ENCODE peak calls at places on chromosomes 12 and 14, in nine cellular contexts. R is stomach, B is ovary, I is GM12878, N is tibial nerve, Y is HepG2, T is A549, W is transverse colon, E is H1. D is an unnamed sample.
A peak's percentile ranks its signal among the peaks of the same experiment; 100 is the strongest.

GRCh38 chr12:108441549-108441948 is 73.5 kb upstream of the FICD start:
- DNase-seq in R (no peak), B (no peak), I (no peak), N (no peak), Y (no peak), T (no peak), W (no peak), E (no peak), D (no peak)

GRCh38 chr12:104307655-104308000 is 4.1 kb downstream of the EID3 start:
- DNase-seq in R (no peak), B (no peak), I (no peak), N (no peak), Y (no peak), T (no peak), W (no peak), E (no peak), D (no peak)

GRCh38 chr12:113766880-113767878 is 198.9 kb downstream of the RBM19 start:
- DNase-seq in R (no peak), B (no peak), I (no peak), N (no peak), Y (peak; percentile 49), T (peak; percentile 80), W (no peak), E (no peak), D (no peak)

GRCh38 chr14:100771121-100771800 is 44.6 kb downstream of the DLK1 start:
- DNase-seq in R (no peak), B (no peak), I (no peak), N (no peak), Y (peak; percentile 43), T (no peak), W (no peak), E (no peak), D (peak; percentile 20)

GRCh38 chr12:56461235-56462159 is 6.9 kb upstream of the SPRYD4 start:
- DNase-seq in R (no peak), B (no peak), I (no peak), N (no peak), Y (peak; percentile 67), T (peak; percentile 34), W (no peak), E (no peak), D (no peak)

GRCh38 chr14:21097616-21098133 is 780 bp downstream of the ZNF219 start:
- DNase-seq in R (no peak), B (no peak), I (no peak), N (no peak), Y (no peak), T (no peak), W (peak; percentile 62), E (no peak), D (no peak)

GRCh38 chr12:93894391-93895095 is 217.4 kb downstream of the CRADD start:
- DNase-seq in R (no peak), B (peak; percentile 77), I (no peak), N (peak; percentile 38), Y (no peak), T (no peak), W (peak; percentile 44), E (peak; percentile 37), D (peak; percentile 79)

GRCh38 chr12:39798977-39799376 is 179.4 kb upstream of the ABCD2 start:
- DNase-seq in R (no peak), B (no peak), I (no peak), N (no peak), Y (no peak), T (no peak), W (no peak), E (no peak), D (no peak)

GRCh38 chr14:100536721-100537700 is 50.2 kb downstream of the BEGAIN start:
- DNase-seq in R (peak; percentile 22), B (peak; percentile 11), I (no peak), N (peak; percentile 13), Y (no peak), T (no peak), W (peak; percentile 6), E (peak; percentile 45), D (peak; percentile 68)

GRCh38 chr12:124636138-124636968 is 68.9 kb upstream of the NCOR2 start:
- DNase-seq in R (peak; percentile 48), B (peak; percentile 49), I (peak; percentile 11), N (no peak), Y (no peak), T (no peak), W (peak; percentile 69), E (no peak), D (no peak)

GRCh38 chr12:55686366-55687010 is 21.2 kb downstream of the ITGA7 start:
- DNase-seq in R (no peak), B (no peak), I (no peak), N (no peak), Y (no peak), T (no peak), W (no peak), E (no peak), D (no peak)

GRCh38 chr12:31813305-31813704 is 84.5 kb upstream of the AMN1 start:
- DNase-seq in R (no peak), B (no peak), I (no peak), N (no peak), Y (peak; percentile 33), T (no peak), W (peak; percentile 19), E (no peak), D (no peak)

GRCh38 chr14:35895256-35895655 is 69.1 kb downstream of the BRMS1L start:
- DNase-seq in R (no peak), B (no peak), I (no peak), N (no peak), Y (no peak), T (no peak), W (no peak), E (no peak), D (no peak)

GRCh38 chr12:131457331-131458047 is 253.4 kb upstream of the SFSWAP start:
- DNase-seq in R (peak; percentile 17), B (no peak), I (no peak), N (no peak), Y (no peak), T (no peak), W (no peak), E (no peak), D (no peak)

GRCh38 chr12:126776047-126776446 is 1490.9 kb upstream of the TMEM132C start:
- DNase-seq in R (no peak), B (no peak), I (no peak), N (no peak), Y (no peak), T (no peak), W (no peak), E (no peak), D (no peak)

GRCh38 chr12:130920711-130921381 is 32.9 kb upstream of the ADGRD1 start:
- DNase-seq in R (peak; percentile 33), B (peak; percentile 85), I (no peak), N (peak; percentile 77), Y (no peak), T (no peak), W (peak; percentile 39), E (no peak), D (peak; percentile 93)

GRCh38 chr12:105257321-105257728 is 21.4 kb upstream of the APPL2 start:
- DNase-seq in R (no peak), B (no peak), I (no peak), N (no peak), Y (no peak), T (no peak), W (no peak), E (no peak), D (no peak)

GRCh38 chr12:116693259-116694227 is 44.3 kb downstream of the SPRING1 start:
- DNase-seq in R (peak; percentile 35), B (no peak), I (no peak), N (no peak), Y (peak; percentile 36), T (no peak), W (peak; percentile 61), E (no peak), D (no peak)
- TF ChIP-seq EP300 in R (no peak), B (no peak), I (no peak), N (no peak), Y (no peak), T (no peak), W (no peak), E (no peak), D (no peak)

GRCh38 chr14:104895207-104895785 is 29.4 kb upstream of the PLD4 start:
- DNase-seq in R (peak; percentile 42), B (no peak), I (no peak), N (no peak), Y (no peak), T (no peak), W (no peak), E (peak; percentile 46), D (no peak)
- TF ChIP-seq EP300 in R (no peak), B (no peak), I (no peak), N (no peak), Y (no peak), T (no peak), W (no peak), E (no peak), D (no peak)

GRCh38 chr12:5201554-5202243 is 158.0 kb downstream of the KCNA5 start:
- DNase-seq in R (no peak), B (no peak), I (no peak), N (no peak), Y (no peak), T (no peak), W (no peak), E (no peak), D (no peak)

GRCh38 chr12:5197127-5197526 is 153.4 kb downstream of the KCNA5 start:
- DNase-seq in R (no peak), B (no peak), I (no peak), N (no peak), Y (no peak), T (no peak), W (no peak), E (no peak), D (no peak)

GRCh38 chr12:5203274-5203673 is 159.6 kb downstream of the KCNA5 start:
- DNase-seq in R (no peak), B (no peak), I (no peak), N (no peak), Y (peak; percentile 3), T (no peak), W (no peak), E (no peak), D (no peak)

GRCh38 chr12:5204271-5204670 is 160.6 kb downstream of the KCNA5 start:
- DNase-seq in R (no peak), B (no peak), I (no peak), N (no peak), Y (no peak), T (no peak), W (no peak), E (no peak), D (no peak)

GRCh38 chr12:5200276-5201087 is 156.8 kb downstream of the KCNA5 start:
- DNase-seq in R (peak; percentile 62), B (no peak), I (no peak), N (no peak), Y (peak; percentile 18), T (peak; percentile 33), W (peak; percentile 46), E (peak; percentile 93), D (no peak)
- TF ChIP-seq EP300 in R (no peak), B (no peak), I (no peak), N (no peak), Y (no peak), T (no peak), W (no peak), E (no peak), D (no peak)

DNA sequence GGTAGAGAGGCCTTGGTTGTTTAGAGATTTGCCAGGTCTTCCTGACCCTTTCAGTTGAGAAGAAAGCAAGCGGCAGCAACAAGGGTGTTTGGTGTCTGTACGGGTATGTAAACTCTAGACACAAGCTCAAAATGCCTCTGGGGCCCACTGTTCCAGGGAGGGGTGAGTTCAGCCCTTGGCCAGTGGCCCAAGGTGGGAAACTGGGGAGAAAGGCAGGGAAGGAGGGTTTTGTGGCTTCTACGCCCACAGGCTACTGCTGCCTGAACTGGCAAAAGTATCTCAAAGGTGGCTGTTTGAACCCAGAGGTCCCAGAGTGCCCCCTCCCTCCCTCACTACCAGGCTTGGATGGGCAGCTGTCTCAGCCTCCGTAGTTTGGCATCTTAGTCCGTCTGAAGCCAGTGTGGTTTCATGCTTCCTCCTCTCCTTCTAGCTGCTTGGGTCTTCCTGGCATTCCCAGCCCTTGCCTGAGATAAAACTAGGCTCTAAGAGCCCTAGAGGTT is 5.5 kb downstream of the HOXC5 start:
- DNase-seq in R (no peak), B (peak; percentile 32), I (no peak), N (no peak), Y (no peak), T (no peak), W (no peak), E (no peak), D (no peak)
- TF ChIP-seq EP300 in R (no peak), B (no peak), I (no peak), N (no peak), Y (no peak), T (no peak), W (no peak), E (no peak), D (no peak)

D was measured in suprapubic skin.